ENCODE peak calls at places on chromosomes 11 and 22, in four cellular contexts. T is activated B cell treated with CpG ODN at 0.5 μM for 24 hours; A is CD8-positive, alpha-beta T cell; G is thyroid gland. M is an unnamed sample.

GRCh38 chr11:121265586-121265985 is 27.0 kb upstream of the SC5D start:
- DNase-seq in T (no peak), A (no peak), G (no peak), M (no peak)

GRCh38 chr11:102589047-102589459 is 36.1 kb downstream of the MMP20 start:
- DNase-seq in T (no peak), A (no peak), G (no peak), M (no peak)

GRCh38 chr22:31288496-31289235 is 3.6 kb downstream of the PIK3IP1 start:
- DNase-seq in T (no peak), A (no peak), G (peak; percentile 78), M (no peak)

GRCh38 chr11:133934599-133935550 is 21.9 kb downstream of the IGSF9B start:
- DNase-seq in T (no peak), A (no peak), G (no peak), M (no peak)

GRCh38 chr11:105156231-105156630 is 16.7 kb upstream of the CARD18 start:
- DNase-seq in T (no peak), A (no peak), G (no peak), M (no peak)

GRCh38 chr11:2728663-2729332 is 29.0 kb upstream of the KCNQ1OT1 start:
- DNase-seq in T (no peak), A (no peak), G (no peak), M (no peak)

GRCh38 chr11:33742249-33742851 is 6.1 kb upstream of the CD59 start:
- DNase-seq in T (no peak), A (no peak), G (no peak), M (no peak)

GRCh38 chr11:17073370-17074027 is 4.0 kb downstream of the RPS13 start:
- DNase-seq in T (no peak), A (no peak), G (no peak), M (no peak)

GRCh38 chr11:17473071-17473744 is 3.4 kb downstream of the ABCC8 start:
- DNase-seq in T (no peak), A (no peak), G (no peak), M (no peak)

GRCh38 chr22:29470159-29470855 is 9.7 kb upstream of the NEFH start:
- DNase-seq in T (peak; percentile 54), A (peak; percentile 75), G (peak; percentile 61), M (peak; percentile 74)

DNA sequence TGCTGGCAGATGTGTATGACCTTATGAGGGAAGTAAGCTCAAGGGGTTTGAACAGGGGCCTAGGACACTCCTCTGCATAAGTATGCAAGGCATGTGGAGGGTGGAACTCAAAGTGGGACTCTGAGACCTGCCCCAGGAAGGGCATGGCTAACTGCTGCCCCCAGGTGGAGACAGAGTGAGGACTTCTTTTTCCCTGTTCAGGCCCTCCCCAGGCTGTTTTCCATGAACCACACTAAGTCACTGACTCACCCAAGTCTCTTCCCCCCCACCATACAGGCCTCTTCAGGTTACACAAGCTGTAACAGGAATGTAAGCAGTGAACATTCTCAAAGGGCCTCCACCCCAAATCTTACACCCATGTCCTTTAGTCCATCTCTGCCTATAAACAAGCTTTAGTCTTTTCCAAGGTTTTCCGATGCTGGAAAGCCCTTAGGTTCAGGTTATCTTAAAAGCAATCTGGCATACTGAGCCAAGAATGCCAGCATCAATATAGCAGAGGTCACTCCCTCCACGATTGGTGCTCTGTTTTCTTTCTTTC is 13.1 kb downstream of the EEF1G start:
- DNase-seq in T (no peak), A (peak; percentile 85), G (peak; percentile 94), M (peak; percentile 65)
- TF ChIP-seq CTCF in T (peak; percentile 18), A (peak; percentile 64), G (peak; percentile 96), M (peak; percentile 70)

DNA sequence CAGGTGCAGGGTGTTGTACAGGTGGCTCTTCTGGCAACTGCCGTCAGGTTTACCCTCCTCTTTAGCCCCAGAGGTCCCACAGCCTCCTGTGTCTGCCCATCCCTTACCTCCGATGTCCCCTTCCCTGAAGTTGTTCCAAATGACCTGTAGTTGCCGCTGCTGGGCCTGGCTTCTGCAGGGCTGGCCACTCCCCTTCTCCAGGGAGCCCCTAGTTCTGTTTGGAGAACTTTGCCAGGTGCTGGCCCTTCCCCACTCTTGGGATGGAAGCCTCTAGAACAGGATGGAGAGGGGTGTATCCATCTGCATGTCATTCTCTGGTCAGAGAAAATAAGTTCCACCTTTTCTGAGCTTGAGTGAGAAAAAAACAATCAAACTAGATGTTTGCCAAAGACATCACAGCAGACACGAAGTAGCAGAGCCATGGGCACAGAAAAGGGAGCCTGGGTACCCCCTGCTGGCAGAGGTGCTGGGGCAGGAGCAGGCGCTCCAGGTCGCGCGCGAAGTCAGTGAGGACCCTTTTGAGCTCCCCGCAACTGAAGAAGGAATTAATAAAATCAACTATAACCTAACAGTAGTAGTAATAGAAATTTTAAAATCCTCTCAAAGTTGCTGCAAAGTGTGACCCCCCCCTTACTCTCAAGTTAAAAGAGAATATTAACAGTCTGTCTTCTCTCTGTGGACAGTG is 20.2 kb upstream of the PARVB start:
- DNase-seq in T (no peak), A (no peak), G (no peak), M (no peak)
- TF ChIP-seq CTCF in T (no peak), A (no peak), G (no peak), M (no peak)

GRCh38 chr22:43481528-43482309 is 69.9 kb downstream of the MPPED1 start:
- DNase-seq in T (no peak), A (peak; percentile 29), G (no peak), M (no peak)
- TF ChIP-seq CTCF in T (no peak), A (no peak), G (no peak), M (no peak)

DNA sequence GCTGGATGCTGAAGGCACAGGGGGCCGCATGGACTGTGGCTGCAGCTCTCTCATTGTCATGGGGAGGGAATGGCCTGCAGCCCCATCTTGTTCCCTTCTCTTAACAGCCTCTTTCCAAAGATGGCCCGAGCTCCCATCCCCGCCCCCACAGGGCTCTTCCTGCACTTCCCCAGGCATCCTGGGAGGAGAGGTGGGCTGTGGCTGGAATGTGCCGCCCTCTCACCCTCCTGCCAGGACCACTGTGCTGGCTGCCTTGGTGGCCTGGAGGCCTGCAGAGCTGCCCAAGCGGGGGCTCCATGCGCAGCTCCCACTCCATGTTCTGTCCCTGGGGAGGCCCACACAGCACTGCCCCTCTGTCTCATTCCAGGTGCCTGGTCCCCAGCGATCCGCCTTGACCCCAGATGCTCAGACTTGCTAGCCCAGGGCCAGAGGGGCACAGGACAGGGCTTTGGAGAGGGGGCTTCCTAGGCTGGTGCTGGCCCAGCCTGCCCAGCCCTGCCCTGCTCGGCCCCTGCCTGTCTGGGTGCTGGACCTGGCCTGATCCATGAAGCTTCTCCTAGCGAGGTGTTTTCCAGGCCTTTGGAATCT is 56.6 kb downstream of the RTN4R start:
- DNase-seq in T (no peak), A (no peak), G (no peak), M (no peak)
- TF ChIP-seq CTCF in T (no peak), A (no peak), G (no peak), M (no peak)

M was measured in natural killer cell.